ENCODE peak calls at places on chromosomes 5 and 9, in ten cellular contexts. Y, K, A, N, B, T, P, S, C and O are unnamed samples.

GRCh38 chr9:123353984-123354591 is 1.9 kb upstream of the CRB2 start:
- DNase-seq in Y (no peak), P (no peak), N (peak; percentile 88), A (peak; percentile 56), B (peak; percentile 85), K (peak; percentile 55), S (peak; percentile 84), T (no peak), C (peak; percentile 71), O (peak; percentile 58)

GRCh38 chr5:64876203-64876602 is 107.5 kb downstream of the CWC27 start:
- DNase-seq in B (no peak), K (no peak), T (no peak), S (no peak), N (no peak), Y (no peak), C (no peak), A (no peak), P (no peak), O (no peak)

GRCh38 chr5:24788829-24789509 is 144.2 kb upstream of the CDH10 start:
- DNase-seq in C (no peak), B (no peak), A (no peak), S (no peak), N (no peak), T (peak; percentile 2), K (no peak), Y (no peak), P (peak; percentile 93), O (no peak)

GRCh38 chr5:39980056-39980455 is 555.3 kb upstream of the DAB2 start:
- DNase-seq in S (no peak), T (peak; percentile 13), Y (no peak), B (no peak), P (no peak), N (no peak), A (no peak), C (no peak), K (no peak), O (no peak)

GRCh38 chr5:30197662-30198061 is 995.8 kb upstream of the CDH6 start:
- DNase-seq in T (no peak), C (peak; percentile 6), B (no peak), A (no peak), K (no peak), N (no peak), Y (no peak), S (no peak), P (no peak), O (no peak)

GRCh38 chr5:168315991-168316578 is 24.6 kb downstream of the WWC1 start:
- DNase-seq in C (no peak), P (no peak), N (no peak), K (no peak), Y (peak; percentile 11), S (no peak), A (no peak), B (no peak), T (peak; percentile 32), O (no peak)

GRCh38 chr5:5158472-5158895 is 18.4 kb downstream of the ADAMTS16 start:
- DNase-seq in P (peak; percentile 54), A (no peak), K (no peak), C (no peak), Y (no peak), B (no peak), S (no peak), T (peak; percentile 17), N (no peak), O (no peak)

GRCh38 chr5:107359033-107359915 is 311.5 kb downstream of the EFNA5 start:
- DNase-seq in A (peak; percentile 41), Y (no peak), T (no peak), N (no peak), P (peak; percentile 51), B (no peak), C (peak; percentile 29), K (no peak), S (no peak), O (no peak)

GRCh38 chr9:99803694-99804093 is 18.0 kb upstream of the NR4A3 start:
- DNase-seq in C (no peak), A (no peak), B (no peak), T (no peak), S (no peak), Y (no peak), P (no peak), N (no peak), K (no peak), O (no peak)

GRCh38 chr5:31113101-31113500 is 80.4 kb upstream of the CDH6 start:
- DNase-seq in S (no peak), B (no peak), A (no peak), P (peak; percentile 98), T (peak; percentile 79), C (no peak), N (no peak), Y (no peak), K (no peak), O (no peak)

GRCh38 chr5:87845734-87846133 is 422.9 kb downstream of the TMEM161B start:
- DNase-seq in N (peak; percentile 58), K (no peak), P (peak; percentile 47), A (no peak), Y (no peak), B (no peak), T (no peak), C (no peak), S (no peak), O (no peak)

GRCh38 chr9:93127395-93127911 is 6.6 kb downstream of the NINJ1 start:
- DNase-seq in A (no peak), K (no peak), S (no peak), P (no peak), C (peak; percentile 64), Y (peak; percentile 68), N (no peak), B (no peak), T (no peak), O (peak; percentile 14)

GRCh38 chr5:75491621-75492020 is 19.8 kb downstream of the CERT1 start:
- DNase-seq in K (no peak), S (no peak), N (no peak), P (no peak), T (no peak), B (no peak), A (no peak), C (no peak), Y (no peak), O (no peak)

GRCh38 chr5:50564558-50564957 is 101.9 kb upstream of the PARP8 start:
- DNase-seq in P (no peak), B (no peak), T (no peak), Y (no peak), S (no peak), C (no peak), A (no peak), K (no peak), N (no peak), O (no peak)

GRCh38 chr9:8660383-8660782 is 860.8 kb upstream of the DMAC1 start:
- DNase-seq in S (no peak), Y (peak; percentile 74), B (peak; percentile 38), A (peak; percentile 20), P (peak; percentile 75), T (peak; percentile 7), K (peak; percentile 57), N (no peak), C (peak; percentile 76), O (no peak)

GRCh38 chr9:8653855-8654254 is 854.3 kb upstream of the DMAC1 start:
- DNase-seq in C (peak; percentile 43), K (no peak), A (no peak), P (no peak), B (no peak), S (no peak), Y (no peak), N (no peak), T (no peak), O (no peak)

GRCh38 chr9:8659121-8659520 is 859.5 kb upstream of the DMAC1 start:
- DNase-seq in N (no peak), P (no peak), Y (no peak), K (no peak), S (no peak), B (no peak), A (no peak), T (no peak), C (no peak), O (no peak)
- TF ChIP-seq CTCF in N (no peak), P (no peak), Y (no peak), K (no peak), S (no peak), B (no peak), A (no peak), T (no peak), C (no peak), O (no peak)

GRCh38 chr5:43400082-43400481 is 12.1 kb downstream of the CCL28 start:
- DNase-seq in N (no peak), T (peak; percentile 40), B (no peak), C (no peak), K (no peak), S (no peak), P (peak; percentile 8), Y (no peak), A (no peak), O (no peak)
- TF ChIP-seq CTCF in N (no peak), T (peak; percentile 15), B (peak; percentile 43), C (no peak), K (no peak), S (peak; percentile 59), P (no peak), Y (no peak), A (no peak), O (no peak)

DNA sequence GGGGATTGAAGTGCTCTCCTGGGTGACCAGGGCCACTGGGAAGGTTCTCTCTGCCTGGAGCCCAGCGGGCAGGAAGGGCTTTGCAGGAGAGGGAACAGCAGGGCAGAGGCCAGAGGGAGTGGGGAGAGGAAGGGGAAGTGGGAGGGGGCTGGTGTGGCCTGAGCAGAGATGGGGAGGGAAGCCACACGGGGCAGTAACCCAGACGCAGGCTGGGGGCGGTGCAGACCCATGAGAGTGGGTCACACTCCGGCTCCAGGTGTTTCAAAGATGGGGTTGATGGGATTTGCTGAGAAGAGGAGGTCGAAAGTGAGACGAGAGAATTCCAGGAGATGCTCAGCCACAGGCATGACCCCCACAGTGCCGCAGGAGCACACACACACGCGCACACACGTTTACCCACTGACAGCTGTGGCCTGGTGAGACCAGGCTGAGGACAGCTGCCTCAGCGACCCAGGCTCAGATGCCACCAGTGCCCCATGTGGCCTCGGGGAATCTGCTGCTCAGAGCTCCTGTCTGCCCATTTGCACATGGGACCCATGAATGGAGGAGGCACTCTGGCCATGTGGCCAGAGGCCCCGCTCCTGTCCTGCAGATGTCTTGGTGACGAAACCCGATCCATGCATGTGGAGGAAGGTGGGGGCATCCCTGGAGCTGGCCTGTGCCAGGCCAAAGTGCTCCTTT is 32.7 kb upstream of the FCN2 start:
- DNase-seq in N (no peak), K (no peak), C (no peak), A (no peak), Y (no peak), B (no peak), S (no peak), T (no peak), P (no peak), O (no peak)
- TF ChIP-seq CTCF in N (no peak), K (no peak), C (no peak), A (no peak), Y (no peak), B (no peak), S (no peak), T (no peak), P (no peak), O (no peak)

GRCh38 chr9:74983709-74984108 is 31.0 kb upstream of the C9orf40 start:
- DNase-seq in K (no peak), A (no peak), Y (no peak), B (no peak), P (no peak), C (no peak), S (no peak), N (no peak), T (no peak), O (no peak)

GRCh38 chr9:74979844-74980243 is 27.1 kb upstream of the C9orf40 start:
- DNase-seq in K (no peak), Y (no peak), P (no peak), A (no peak), N (no peak), B (no peak), C (no peak), S (no peak), T (no peak), O (no peak)

GRCh38 chr9:74985041-74985440 is 32.3 kb upstream of the C9orf40 start:
- DNase-seq in K (no peak), A (no peak), T (peak; percentile 59), P (no peak), C (no peak), N (no peak), S (no peak), Y (no peak), B (no peak), O (no peak)
- TF ChIP-seq CTCF in K (no peak), A (no peak), T (no peak), P (no peak), C (no peak), N (no peak), S (no peak), Y (no peak), B (no peak), O (no peak)